ENCODE peak calls at places on chromosome 18, in ten cellular contexts. Z is heart left ventricle, M is IMR-90, W is K562, O is gastrocnemius medialis, I is A549, Y is ovary, H is uterus, T is NB4, X is esophagus squamous epithelium. U is an unnamed sample.

GRCh38 chr18:55405655-55406373 is 182.2 kb downstream of the TCF4 start:
- DNase-seq in Z (peak; percentile 93), I (peak; percentile 26), M (peak; percentile 95), Y (peak; percentile 96), T (no peak), H (peak; percentile 84), X (no peak), W (peak; percentile 11), O (peak; percentile 81), U (peak; percentile 67)

GRCh38 chr18:51278045-51278649 is 80.7 kb upstream of the MEX3C start:
- DNase-seq in M (no peak), I (peak; percentile 21), Y (no peak), H (no peak), W (peak; percentile 46), O (no peak), X (no peak), T (peak; percentile 66), Z (peak; percentile 31), U (no peak)

GRCh38 chr18:21167641-21168372 is 56.2 kb upstream of the ROCK1 start:
- DNase-seq in O (no peak), H (no peak), W (no peak), I (no peak), M (no peak), T (no peak), Z (no peak), Y (no peak), X (no peak), U (no peak)

GRCh38 chr18:2112435-2113045 is 458.8 kb downstream of the METTL4 start:
- DNase-seq in Y (no peak), W (no peak), M (no peak), I (no peak), Z (no peak), T (no peak), X (no peak), H (no peak), O (no peak), U (no peak)

GRCh38 chr18:23857756-23858155 is 156.8 kb upstream of the TTC39C start:
- DNase-seq in X (no peak), I (no peak), Y (peak; percentile 39), H (no peak), Z (no peak), W (no peak), O (no peak), M (peak; percentile 82), T (no peak), U (no peak)

GRCh38 chr18:61901334-61901986 is 8.7 kb upstream of the RNF152 start:
- DNase-seq in T (peak; percentile 54), X (no peak), Z (no peak), H (peak; percentile 34), Y (peak; percentile 37), O (no peak), W (peak; percentile 55), I (peak; percentile 47), M (peak; percentile 53), U (no peak)

GRCh38 chr18:72542993-72543361 is 1.2 kb downstream of the CBLN2 start:
- DNase-seq in M (no peak), X (no peak), W (no peak), Z (no peak), H (no peak), Y (no peak), O (no peak), I (no peak), T (peak; percentile 4), U (no peak)

GRCh38 chr18:72811047-72811446 is 56.7 kb downstream of the NETO1 start:
- DNase-seq in I (no peak), T (no peak), Y (no peak), H (no peak), O (no peak), X (no peak), M (no peak), Z (no peak), W (no peak), U (no peak)

GRCh38 chr18:48806551-48807261 is 144.1 kb downstream of the SMAD7 start:
- DNase-seq in Z (peak; percentile 45), O (no peak), I (no peak), X (no peak), W (peak; percentile 17), M (no peak), H (peak; percentile 23), Y (no peak), T (no peak), U (peak; percentile 61)

DNA sequence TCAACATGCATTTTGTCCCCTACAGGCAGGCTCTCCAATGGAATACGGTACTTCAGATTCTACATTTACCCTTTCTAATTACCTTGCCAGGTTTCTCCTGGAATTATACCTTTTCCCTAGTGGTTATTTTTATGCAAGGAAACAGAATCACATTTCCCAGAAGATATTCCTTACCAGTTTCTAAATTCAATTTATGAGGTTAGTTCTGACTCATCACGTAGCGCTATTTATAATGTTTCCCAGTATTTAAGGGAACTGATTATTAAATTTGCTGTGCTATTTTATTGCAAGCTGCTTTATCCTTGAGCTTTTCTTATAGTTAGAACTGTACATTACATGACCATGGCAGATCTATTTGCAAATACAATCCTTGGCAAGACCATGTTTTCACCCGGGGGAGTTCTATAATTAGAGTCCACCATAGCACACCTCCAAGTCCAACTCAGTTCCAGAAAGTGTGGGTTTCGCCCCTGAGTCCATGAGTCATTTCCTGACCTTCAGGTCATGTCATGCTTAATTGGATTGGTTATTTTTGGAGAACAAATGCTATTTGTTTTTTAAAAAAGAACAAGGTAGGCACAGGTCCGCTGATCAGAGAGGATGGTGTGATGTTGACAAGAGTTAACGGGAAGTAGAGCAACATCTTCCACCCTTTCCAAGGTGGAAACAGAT is 126.6 kb downstream of the ZNF532 start:
- DNase-seq in X (no peak), Y (no peak), T (no peak), H (no peak), M (peak; percentile 43), Z (no peak), O (no peak), I (no peak), W (no peak), U (no peak)
- TF ChIP-seq CTCF in X (no peak), Y (no peak), T (no peak), H (no peak), M (no peak), Z (peak; percentile 8), O (peak; percentile 35), I (no peak), W (no peak), U (no peak)

DNA sequence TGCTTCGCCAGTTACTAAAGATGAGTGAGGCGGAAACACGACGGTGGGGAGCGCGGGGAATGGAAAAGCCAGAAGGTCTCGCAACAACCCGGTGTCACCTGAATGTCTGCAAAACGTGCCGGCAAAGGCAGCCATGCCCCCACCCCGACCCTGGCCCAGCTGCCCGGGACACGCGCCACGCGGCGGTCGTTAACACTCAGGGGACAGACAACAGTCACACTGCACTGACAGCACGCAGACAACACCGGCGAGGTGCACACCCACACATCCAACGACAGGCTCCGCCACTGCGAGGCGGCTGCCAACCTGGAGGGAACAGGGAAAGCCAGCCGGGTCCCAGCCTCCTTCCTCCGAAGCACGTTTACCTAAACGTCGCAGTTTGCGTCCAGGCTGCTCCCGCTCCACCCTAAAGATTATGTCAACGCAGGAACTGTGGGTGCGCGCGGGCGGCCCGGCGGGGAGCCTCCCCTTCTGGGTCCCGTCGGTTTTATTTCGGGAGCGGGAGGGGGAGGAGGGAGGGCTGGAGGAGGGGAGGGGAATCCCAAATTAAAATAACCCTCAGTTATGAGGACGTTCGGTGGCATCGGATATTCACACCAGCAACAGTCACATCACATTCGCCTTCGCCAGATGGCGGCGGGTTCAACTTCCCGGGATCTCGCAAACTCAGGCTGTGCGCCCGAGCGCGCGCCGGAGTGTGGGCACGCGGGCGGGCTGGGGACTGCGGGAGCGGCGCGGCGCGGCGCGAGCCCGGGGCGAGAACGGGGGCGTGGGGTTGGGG is 694 bp downstream of the PTGR3 start:
- DNase-seq in O (peak; percentile 32), Z (peak; percentile 72), Y (peak; percentile 59), M (peak; percentile 60), I (no peak), T (peak; percentile 75), W (peak; percentile 47), H (peak; percentile 46), X (no peak), U (peak; percentile 53)
- TF ChIP-seq POLR2A in O (peak; percentile 44), Z (no peak), Y (peak; percentile 9), M (no peak), I (no peak), T (no peak), W (no peak), H (no peak), X (no peak), U (no peak)

GRCh38 chr18:37254973-37255372 is 310.6 kb downstream of the CELF4 start:
- DNase-seq in H (no peak), T (no peak), O (no peak), X (no peak), Z (no peak), W (no peak), M (no peak), Y (no peak), I (no peak), U (no peak)

GRCh38 chr18:37252342-37252741 is 313.3 kb downstream of the CELF4 start:
- DNase-seq in O (no peak), T (no peak), Z (no peak), H (no peak), X (no peak), I (no peak), M (no peak), W (no peak), Y (no peak), U (no peak)

GRCh38 chr18:37254256-37254880 is 311.2 kb downstream of the CELF4 start:
- DNase-seq in I (no peak), X (no peak), T (no peak), Z (no peak), W (no peak), O (no peak), H (no peak), Y (no peak), M (no peak), U (no peak)

GRCh38 chr18:37252854-37253396 is 312.7 kb downstream of the CELF4 start:
- DNase-seq in I (no peak), H (no peak), X (no peak), O (no peak), Z (no peak), M (no peak), W (no peak), T (no peak), Y (no peak), U (no peak)

GRCh38 chr18:37253424-37254255 is 312.0 kb downstream of the CELF4 start:
- DNase-seq in T (no peak), M (no peak), I (peak; percentile 21), W (peak; percentile 100), X (no peak), Z (no peak), Y (no peak), H (no peak), O (no peak), U (no peak)
- TF ChIP-seq CTCF in T (no peak), M (no peak), I (no peak), W (no peak), X (no peak), Z (no peak), Y (no peak), H (no peak), O (no peak), U (no peak)

DNA sequence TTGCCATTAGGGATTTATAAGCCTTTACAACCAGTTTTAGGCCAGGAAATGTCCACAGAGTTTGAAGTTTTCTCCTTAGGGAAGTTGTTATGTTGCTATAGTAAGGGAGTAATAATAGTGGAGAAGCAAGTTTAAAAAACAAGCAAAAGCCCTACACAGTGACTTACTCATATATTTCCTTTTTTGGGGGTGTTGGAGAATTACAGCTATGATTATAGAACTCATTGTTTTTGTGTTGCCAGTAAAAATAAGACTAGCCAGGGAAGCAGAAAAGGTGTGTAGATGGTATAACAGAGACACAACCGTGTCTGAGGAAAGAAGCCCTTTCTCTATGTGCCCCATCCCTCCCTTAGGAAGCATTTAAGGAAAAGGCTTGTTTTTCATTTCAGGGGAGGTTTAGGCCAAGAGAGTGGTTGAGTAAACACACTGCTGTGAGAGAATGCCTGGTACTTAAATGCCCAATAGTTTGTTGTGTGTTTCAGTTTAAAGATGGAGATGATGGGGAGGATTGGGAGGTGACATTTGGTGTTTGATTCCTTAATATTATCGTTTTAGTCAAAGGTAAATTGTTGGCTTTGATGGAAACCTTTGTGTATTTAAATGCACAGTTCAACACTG is 2.4 kb downstream of the VAPA start:
- DNase-seq in T (no peak), W (no peak), H (no peak), O (no peak), M (peak; percentile 25), X (no peak), Z (no peak), I (no peak), Y (no peak), U (no peak)
- TF ChIP-seq POLR2A in T (no peak), W (peak; percentile 40), H (no peak), O (no peak), M (peak; percentile 48), X (no peak), Z (no peak), I (no peak), Y (no peak), U (no peak)

U was measured in lower leg skin.